ENCODE peak calls at places on chromosome 5, in eight cellular contexts. One of them, this sample, is unnamed.

GRCh38 chr5:80780024-80780423 is 125.2 kb upstream of the DHFR start:
- DNase-seq in left ventricle myocardium inferior: no peak
- DNase-seq in GM20000: no peak
- DNase-seq in body of pancreas: no peak
- DNase-seq in right atrium auricular region: no peak
- DNase-seq in RWPE1: no peak
- DNase-seq in heart right ventricle: no peak
- DNase-seq in heart left ventricle: no peak
- DNase-seq in this sample: no peak

GRCh38 chr5:91074615-91075014 is 308.5 kb downstream of the ARRDC3 start:
- DNase-seq in RWPE1: no peak
- DNase-seq in heart left ventricle: no peak
- DNase-seq in heart right ventricle: no peak
- DNase-seq in left ventricle myocardium inferior: no peak
- DNase-seq in body of pancreas: no peak
- DNase-seq in right atrium auricular region: no peak
- DNase-seq in GM20000: no peak
- DNase-seq in this sample: no peak

GRCh38 chr5:9927106-9927505 is 297.0 kb upstream of the TAS2R1 start:
- DNase-seq in RWPE1: no peak
- DNase-seq in heart left ventricle: no peak
- DNase-seq in body of pancreas: no peak
- DNase-seq in GM20000: no peak
- DNase-seq in heart right ventricle: no peak
- DNase-seq in left ventricle myocardium inferior: no peak
- DNase-seq in right atrium auricular region: no peak
- DNase-seq in this sample: no peak

GRCh38 chr5:65262094-65262493 is 219.6 kb downstream of the ADAMTS6 start:
- DNase-seq in heart right ventricle: peak
- DNase-seq in right atrium auricular region: no peak
- DNase-seq in left ventricle myocardium inferior: no peak
- DNase-seq in RWPE1: no peak
- DNase-seq in body of pancreas: peak
- DNase-seq in GM20000: no peak
- DNase-seq in heart left ventricle: peak
- DNase-seq in this sample: no peak

GRCh38 chr5:131264453-131265200 is 774 bp downstream of the CDC42SE2 start:
- DNase-seq in GM20000: no peak
- DNase-seq in left ventricle myocardium inferior: peak
- DNase-seq in heart left ventricle: peak
- DNase-seq in right atrium auricular region: no peak
- DNase-seq in heart right ventricle: no peak
- DNase-seq in RWPE1: peak
- DNase-seq in body of pancreas: peak
- DNase-seq in this sample: peak

GRCh38 chr5:14687023-14687665 is 22.6 kb downstream of the OTULIN start:
- DNase-seq in left ventricle myocardium inferior: peak
- DNase-seq in heart right ventricle: peak
- DNase-seq in RWPE1: no peak
- DNase-seq in GM20000: no peak
- DNase-seq in right atrium auricular region: no peak
- DNase-seq in heart left ventricle: peak
- DNase-seq in body of pancreas: no peak
- DNase-seq in this sample: no peak

GRCh38 chr5:165576678-165577275 is 2071.4 kb downstream of the MAT2B start:
- DNase-seq in body of pancreas: no peak
- DNase-seq in left ventricle myocardium inferior: no peak
- DNase-seq in heart left ventricle: no peak
- DNase-seq in heart right ventricle: no peak
- DNase-seq in RWPE1: no peak
- DNase-seq in right atrium auricular region: no peak
- DNase-seq in GM20000: no peak
- DNase-seq in this sample: no peak

GRCh38 chr5:142677212-142677611 is 8.7 kb downstream of the FGF1 start:
- DNase-seq in heart left ventricle: no peak
- DNase-seq in GM20000: no peak
- DNase-seq in left ventricle myocardium inferior: no peak
- DNase-seq in right atrium auricular region: no peak
- DNase-seq in heart right ventricle: no peak
- DNase-seq in RWPE1: no peak
- DNase-seq in body of pancreas: no peak
- DNase-seq in this sample: no peak

GRCh38 chr5:53882637-53883036 is 322.2 kb downstream of the NDUFS4 start:
- DNase-seq in right atrium auricular region: no peak
- DNase-seq in heart left ventricle: no peak
- DNase-seq in RWPE1: no peak
- DNase-seq in left ventricle myocardium inferior: no peak
- DNase-seq in GM20000: no peak
- DNase-seq in body of pancreas: no peak
- DNase-seq in heart right ventricle: no peak
- DNase-seq in this sample: no peak

GRCh38 chr5:139664727-139665351 is 16.7 kb downstream of the CXXC5 start:
- DNase-seq in RWPE1: no peak
- DNase-seq in body of pancreas: peak
- DNase-seq in GM20000: no peak
- DNase-seq in heart right ventricle: no peak
- DNase-seq in left ventricle myocardium inferior: peak
- DNase-seq in heart left ventricle: peak
- DNase-seq in right atrium auricular region: no peak
- DNase-seq in this sample: no peak

GRCh38 chr5:36575367-36575781 is 31.0 kb upstream of the SLC1A3 start:
- DNase-seq in body of pancreas: no peak
- DNase-seq in heart right ventricle: no peak
- DNase-seq in GM20000: no peak
- DNase-seq in left ventricle myocardium inferior: no peak
- DNase-seq in heart left ventricle: no peak
- DNase-seq in RWPE1: peak
- DNase-seq in right atrium auricular region: no peak
- DNase-seq in this sample: no peak

GRCh38 chr5:122354293-122354692 is 42.3 kb downstream of the SNCAIP start:
- DNase-seq in left ventricle myocardium inferior: no peak
- DNase-seq in RWPE1: no peak
- DNase-seq in heart right ventricle: no peak
- DNase-seq in heart left ventricle: no peak
- DNase-seq in GM20000: no peak
- DNase-seq in body of pancreas: no peak
- DNase-seq in right atrium auricular region: no peak
- DNase-seq in this sample: no peak

GRCh38 chr5:86546582-86546981 is 71.2 kb upstream of the COX7C start:
- DNase-seq in GM20000: no peak
- DNase-seq in left ventricle myocardium inferior: no peak
- DNase-seq in heart right ventricle: no peak
- DNase-seq in right atrium auricular region: no peak
- DNase-seq in RWPE1: no peak
- DNase-seq in heart left ventricle: no peak
- DNase-seq in body of pancreas: no peak
- DNase-seq in this sample: no peak

GRCh38 chr5:131745594-131746175 is 51.1 kb downstream of the FNIP1 start:
- DNase-seq in GM20000: no peak
- DNase-seq in body of pancreas: no peak
- DNase-seq in heart left ventricle: no peak
- DNase-seq in heart right ventricle: no peak
- DNase-seq in left ventricle myocardium inferior: no peak
- DNase-seq in right atrium auricular region: no peak
- DNase-seq in RWPE1: no peak
- DNase-seq in this sample: no peak

GRCh38 chr5:77167695-77168111 is 42.8 kb upstream of the PDE8B start:
- DNase-seq in heart right ventricle: no peak
- DNase-seq in body of pancreas: no peak
- DNase-seq in RWPE1: peak
- DNase-seq in left ventricle myocardium inferior: no peak
- DNase-seq in heart left ventricle: peak
- DNase-seq in right atrium auricular region: no peak
- DNase-seq in GM20000: no peak
- DNase-seq in this sample: no peak

GRCh38 chr5:131426011-131426410 is 162.2 kb downstream of the CDC42SE2 start:
- DNase-seq in heart left ventricle: no peak
- DNase-seq in heart right ventricle: no peak
- DNase-seq in RWPE1: no peak
- DNase-seq in GM20000: no peak
- DNase-seq in right atrium auricular region: no peak
- DNase-seq in body of pancreas: no peak
- DNase-seq in left ventricle myocardium inferior: no peak
- DNase-seq in this sample: no peak

GRCh38 chr5:52783226-52783959 is 4.3 kb upstream of the ITGA1 start:
- DNase-seq in left ventricle myocardium inferior: no peak
- DNase-seq in heart left ventricle: peak
- DNase-seq in body of pancreas: no peak
- DNase-seq in right atrium auricular region: no peak
- DNase-seq in GM20000: no peak
- DNase-seq in RWPE1: peak
- DNase-seq in heart right ventricle: no peak
- DNase-seq in this sample: no peak

GRCh38 chr5:27472000-27472763 is 433.8 kb upstream of the CDH9 start:
- DNase-seq in right atrium auricular region: no peak
- DNase-seq in GM20000: peak
- DNase-seq in left ventricle myocardium inferior: no peak
- DNase-seq in RWPE1: peak
- DNase-seq in body of pancreas: peak
- DNase-seq in heart left ventricle: no peak
- DNase-seq in heart right ventricle: no peak
- DNase-seq in this sample: peak

GRCh38 chr5:9156282-9156681 is 389.6 kb downstream of the SEMA5A start:
- DNase-seq in body of pancreas: peak
- DNase-seq in heart right ventricle: peak
- DNase-seq in right atrium auricular region: no peak
- DNase-seq in GM20000: peak
- DNase-seq in left ventricle myocardium inferior: no peak
- DNase-seq in RWPE1: peak
- DNase-seq in heart left ventricle: peak
- DNase-seq in this sample: peak

GRCh38 chr5:79143684-79144379 is 32.2 kb downstream of the BHMT start:
- DNase-seq in body of pancreas: no peak
- DNase-seq in heart left ventricle: no peak
- DNase-seq in RWPE1: peak
- DNase-seq in GM20000: no peak
- DNase-seq in right atrium auricular region: no peak
- DNase-seq in heart right ventricle: no peak
- DNase-seq in left ventricle myocardium inferior: no peak
- DNase-seq in this sample: no peak

GRCh38 chr5:72991394-72991793 is 35.6 kb downstream of the FCHO2 start:
- DNase-seq in RWPE1: no peak
- DNase-seq in left ventricle myocardium inferior: no peak
- DNase-seq in right atrium auricular region: no peak
- DNase-seq in heart left ventricle: no peak
- DNase-seq in body of pancreas: no peak
- DNase-seq in GM20000: no peak
- DNase-seq in heart right ventricle: no peak
- DNase-seq in this sample: no peak

GRCh38 chr5:157294692-157295091 is 28.8 kb downstream of the CYFIP2 start:
- DNase-seq in RWPE1: no peak
- DNase-seq in heart right ventricle: no peak
- DNase-seq in right atrium auricular region: no peak
- DNase-seq in body of pancreas: no peak
- DNase-seq in left ventricle myocardium inferior: no peak
- DNase-seq in GM20000: no peak
- DNase-seq in heart left ventricle: no peak
- DNase-seq in this sample: no peak
- TF ChIP-seq CTCF in RWPE1: no peak
- TF ChIP-seq CTCF in heart right ventricle: no peak
- TF ChIP-seq CTCF in right atrium auricular region: no peak
- TF ChIP-seq CTCF in body of pancreas: no peak
- TF ChIP-seq CTCF in left ventricle myocardium inferior: no peak
- TF ChIP-seq CTCF in GM20000: no peak
- TF ChIP-seq CTCF in heart left ventricle: no peak
- TF ChIP-seq CTCF in this sample: no peak

GRCh38 chr5:55232985-55233928 is at the start of gene CCNO:
- DNase-seq in body of pancreas: peak
- DNase-seq in RWPE1: peak
- DNase-seq in right atrium auricular region: no peak
- DNase-seq in left ventricle myocardium inferior: peak
- DNase-seq in heart right ventricle: peak
- DNase-seq in GM20000: peak
- DNase-seq in heart left ventricle: peak
- DNase-seq in this sample: peak
- TF ChIP-seq CTCF in body of pancreas: no peak
- TF ChIP-seq CTCF in RWPE1: peak
- TF ChIP-seq CTCF in right atrium auricular region: no peak
- TF ChIP-seq CTCF in left ventricle myocardium inferior: no peak
- TF ChIP-seq CTCF in heart right ventricle: no peak
- TF ChIP-seq CTCF in GM20000: no peak
- TF ChIP-seq CTCF in heart left ventricle: no peak
- TF ChIP-seq CTCF in this sample: no peak

DNA sequence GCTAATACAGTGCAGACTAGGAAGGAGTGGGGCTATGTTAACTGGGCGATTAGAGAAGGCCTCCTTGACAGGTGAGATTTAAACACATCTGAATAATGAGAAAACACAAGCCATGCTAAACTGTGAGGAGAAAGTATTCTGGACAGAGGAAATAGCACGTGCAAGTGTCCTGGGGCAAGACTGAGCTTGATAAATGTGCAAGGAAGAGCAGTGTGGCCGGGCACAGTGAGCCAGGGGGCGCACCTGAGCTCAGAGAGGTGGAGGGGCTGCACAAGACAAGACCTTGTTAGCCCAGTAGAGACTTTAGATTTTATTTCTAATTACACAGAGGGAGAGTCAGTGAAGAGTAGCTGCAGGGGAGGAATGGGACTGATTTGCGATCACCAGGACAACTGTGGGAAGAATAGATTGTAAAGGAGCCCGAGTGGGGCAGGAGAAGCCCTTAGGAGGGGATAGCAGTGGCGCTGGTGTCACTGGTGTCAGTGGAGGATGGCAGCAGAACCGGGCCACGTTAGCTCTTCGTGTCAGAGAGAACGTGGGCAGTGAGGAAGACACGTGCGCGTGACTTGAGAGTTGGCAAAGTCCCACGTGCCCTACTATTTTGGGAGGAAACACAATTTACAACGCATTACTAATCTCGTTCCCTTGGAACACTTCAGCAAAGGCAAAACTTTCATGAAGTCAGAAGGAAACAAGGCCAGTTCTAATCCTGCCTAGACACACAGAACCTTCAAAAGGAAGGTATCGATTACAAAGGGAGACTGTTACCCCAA is 17.9 kb upstream of the C5orf47 start:
- DNase-seq in RWPE1: no peak
- DNase-seq in body of pancreas: no peak
- DNase-seq in heart left ventricle: no peak
- DNase-seq in GM20000: no peak
- DNase-seq in heart right ventricle: no peak
- DNase-seq in right atrium auricular region: no peak
- DNase-seq in left ventricle myocardium inferior: no peak
- DNase-seq in this sample: no peak
- TF ChIP-seq CTCF in RWPE1: no peak
- TF ChIP-seq CTCF in body of pancreas: no peak
- TF ChIP-seq CTCF in heart left ventricle: no peak
- TF ChIP-seq CTCF in GM20000: no peak
- TF ChIP-seq CTCF in heart right ventricle: no peak
- TF ChIP-seq CTCF in right atrium auricular region: peak
- TF ChIP-seq CTCF in left ventricle myocardium inferior: no peak
- TF ChIP-seq CTCF in this sample: no peak

DNA sequence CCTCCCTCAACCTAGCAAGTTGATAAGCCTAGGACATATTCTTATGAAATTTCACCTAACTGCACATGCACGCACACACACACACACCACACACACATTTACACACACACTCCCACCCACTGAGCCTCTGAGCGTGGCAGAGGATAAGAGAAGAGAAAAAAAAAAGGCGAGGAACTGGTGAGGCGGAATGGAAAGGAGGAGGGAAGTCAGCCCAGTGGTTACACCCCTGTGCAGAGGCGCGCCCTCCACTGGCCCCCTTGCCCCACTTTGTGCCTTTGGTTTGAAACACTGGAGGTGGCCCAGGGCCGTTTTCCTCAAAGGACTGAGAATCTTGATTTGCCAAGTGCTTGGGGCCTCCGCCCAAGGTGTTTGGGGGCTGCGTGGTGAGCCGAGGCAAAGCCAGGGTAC is 20.7 kb downstream of the NR2F1 start:
- DNase-seq in GM20000: no peak
- DNase-seq in body of pancreas: no peak
- DNase-seq in left ventricle myocardium inferior: no peak
- DNase-seq in heart left ventricle: no peak
- DNase-seq in heart right ventricle: no peak
- DNase-seq in RWPE1: no peak
- DNase-seq in right atrium auricular region: no peak
- DNase-seq in this sample: no peak
- TF ChIP-seq CTCF in GM20000: no peak
- TF ChIP-seq CTCF in body of pancreas: no peak
- TF ChIP-seq CTCF in left ventricle myocardium inferior: no peak
- TF ChIP-seq CTCF in heart left ventricle: no peak
- TF ChIP-seq CTCF in heart right ventricle: no peak
- TF ChIP-seq CTCF in RWPE1: no peak
- TF ChIP-seq CTCF in right atrium auricular region: peak
- TF ChIP-seq CTCF in this sample: no peak